ENCODE peak calls at places on chromosomes 16 and 17, in nine cellular contexts. T is GM12892, C is ovary, W is testis, S is body of pancreas, H is A549, N is IMR-90, B is uterus, G is HepG2. M is an unnamed sample.

GRCh38 chr16:4729876-4730275 is 4.2 kb downstream of the ANKS3 start:
- DNase-seq in C (no peak), T (no peak), H (no peak), S (no peak), N (no peak), W (no peak), B (no peak), G (no peak), M (no peak)

GRCh38 chr17:17353625-17354484 is 50.7 kb downstream of the NT5M start:
- DNase-seq in W (no peak), T (peak; percentile 7), S (no peak), N (no peak), G (no peak), H (no peak), B (peak; percentile 10), C (peak; percentile 30), M (no peak)

GRCh38 chr16:72203401-72203800 is 31.4 kb upstream of the PMFBP1 start:
- DNase-seq in B (no peak), N (peak; percentile 4), T (no peak), G (no peak), H (no peak), W (peak; percentile 22), S (no peak), C (no peak), M (no peak)

GRCh38 chr16:3215601-3216262 is 19.2 kb downstream of the ZNF200 start:
- DNase-seq in N (no peak), T (no peak), S (no peak), H (no peak), C (no peak), W (no peak), G (no peak), B (no peak), M (no peak)

GRCh38 chr17:337022-337420 is 15.6 kb downstream of the RPH3AL start:
- DNase-seq in N (no peak), C (no peak), T (no peak), W (no peak), B (no peak), G (no peak), S (no peak), H (no peak), M (no peak)

GRCh38 chr16:56262148-56262878 is 71.0 kb downstream of the GNAO1 start:
- DNase-seq in T (no peak), S (no peak), H (no peak), W (no peak), N (no peak), C (no peak), G (no peak), B (no peak), M (no peak)

GRCh38 chr17:35254107-35254802 is 11.4 kb downstream of the SLFN5 start:
- DNase-seq in G (peak; percentile 56), T (no peak), W (peak; percentile 30), C (no peak), S (peak; percentile 81), H (peak; percentile 43), N (peak; percentile 97), B (peak; percentile 42), M (no peak)

GRCh38 chr17:77441130-77441920 is 300.6 kb downstream of the SEC14L1 start:
- DNase-seq in G (no peak), W (no peak), H (no peak), T (peak; percentile 79), C (no peak), N (no peak), S (no peak), B (no peak), M (no peak)

GRCh38 chr17:77322284-77322533 is 181.4 kb downstream of the SEC14L1 start:
- DNase-seq in H (no peak), T (no peak), C (no peak), W (no peak), B (no peak), G (no peak), S (no peak), N (no peak), M (no peak)

GRCh38 chr17:20040216-20040615 is 31.1 kb downstream of the SPECC1 start:
- DNase-seq in T (no peak), W (no peak), B (no peak), H (no peak), C (no peak), S (no peak), G (no peak), N (no peak), M (no peak)

GRCh38 chr17:41503202-41503601 is 2.2 kb downstream of the KRT13 start:
- DNase-seq in W (no peak), S (no peak), B (no peak), H (no peak), N (no peak), T (no peak), C (no peak), G (no peak), M (no peak)

GRCh38 chr16:50841081-50841886 is 99.4 kb downstream of the CYLD start:
- DNase-seq in S (peak; percentile 21), B (no peak), H (no peak), C (peak; percentile 39), G (no peak), W (peak; percentile 42), T (no peak), N (no peak), M (peak; percentile 94)

DNA sequence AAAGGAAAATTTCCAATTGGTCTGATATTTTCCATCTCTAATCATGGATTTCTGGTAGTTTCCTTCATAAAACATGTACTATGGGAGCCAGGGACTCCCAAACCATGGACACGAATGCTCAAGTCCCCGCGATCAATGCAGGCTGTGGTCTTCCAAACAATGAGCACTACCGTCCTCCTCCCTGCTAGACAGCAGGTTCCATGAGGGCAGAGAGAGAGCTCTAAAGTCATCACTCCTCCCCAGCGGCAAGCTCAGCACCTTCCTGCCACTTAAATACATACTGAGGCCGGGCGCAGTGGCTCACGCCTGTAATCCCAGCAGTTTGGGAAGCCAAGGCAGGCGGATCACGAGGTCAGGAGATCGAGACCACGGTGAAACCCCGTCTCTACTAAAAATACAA is 31.1 kb downstream of the ARHGAP17 start:
- DNase-seq in B (no peak), C (no peak), G (no peak), N (no peak), H (no peak), W (no peak), S (no peak), T (no peak), M (no peak)
- TF ChIP-seq POLR2A in B (no peak), C (no peak), G (no peak), N (no peak), H (no peak), W (no peak), S (no peak), T (no peak), M (no peak)

GRCh38 chr17:7252176-7253043 is at the start of gene ELP5:
- DNase-seq in T (peak; percentile 93), S (peak; percentile 96), H (peak; percentile 97), W (peak; percentile 94), B (peak; percentile 94), C (peak; percentile 97), G (peak; percentile 94), N (peak; percentile 94), M (peak; percentile 96)
- TF ChIP-seq POLR2A in T (peak; percentile 83), S (peak; percentile 78), H (peak; percentile 90), W (no peak), B (peak; percentile 44), C (peak; percentile 51), G (peak; percentile 44), N (peak; percentile 88), M (peak; percentile 85)

GRCh38 chr17:1733047-1733357 is 8.5 kb downstream of the WDR81 start:
- DNase-seq in B (no peak), G (no peak), H (no peak), W (no peak), S (no peak), T (no peak), N (no peak), C (peak; percentile 38), M (no peak)

GRCh38 chr17:1732241-1733046 is 7.9 kb downstream of the WDR81 start:
- DNase-seq in B (no peak), N (no peak), G (no peak), W (no peak), S (peak; percentile 10), C (no peak), T (no peak), H (no peak), M (no peak)

GRCh38 chr17:1730004-1730344 is 5.5 kb downstream of the WDR81 start:
- DNase-seq in N (no peak), T (no peak), S (no peak), C (no peak), H (no peak), G (no peak), B (no peak), W (no peak), M (no peak)

GRCh38 chr17:1730345-1731193 is 6.1 kb downstream of the WDR81 start:
- DNase-seq in C (peak; percentile 99), B (peak; percentile 95), N (peak; percentile 50), H (no peak), W (peak; percentile 94), S (peak; percentile 61), G (no peak), T (no peak), M (peak; percentile 100)

DNA sequence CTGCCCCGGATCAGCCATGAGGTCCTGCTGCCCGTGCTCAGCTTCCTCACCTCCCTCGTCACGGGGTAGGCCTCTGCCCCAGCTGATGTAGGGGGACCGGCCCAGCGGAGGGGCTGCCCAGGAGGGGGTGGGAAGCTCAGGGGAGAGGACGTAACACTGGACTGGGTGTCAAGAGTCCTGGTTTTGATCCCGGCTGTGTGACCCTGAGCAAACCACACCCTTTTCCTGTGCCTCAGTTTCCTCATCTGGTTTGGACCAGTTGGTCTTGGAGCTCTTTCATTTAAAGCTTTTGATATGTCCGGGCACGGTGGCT is 6.6 kb downstream of the WDR81 start:
- DNase-seq in B (no peak), H (no peak), G (no peak), C (no peak), S (no peak), W (no peak), N (no peak), T (no peak), M (no peak)
- TF ChIP-seq POLR2A in B (no peak), H (no peak), G (no peak), C (no peak), S (no peak), W (no peak), N (no peak), T (no peak), M (no peak)

GRCh38 chr17:74978240-74978639 is 5.7 kb upstream of the HID1 start:
- DNase-seq in B (no peak), C (no peak), N (no peak), T (no peak), H (no peak), W (no peak), G (no peak), S (no peak), M (no peak)

GRCh38 chr17:74986206-74986576 is 1.2 kb upstream of the CDR2L start:
- DNase-seq in N (no peak), H (no peak), C (no peak), B (no peak), S (no peak), W (no peak), T (no peak), G (no peak), M (no peak)

GRCh38 chr17:74979408-74980146 is 7.0 kb upstream of the HID1 start:
- DNase-seq in W (no peak), B (no peak), N (no peak), G (no peak), S (no peak), C (no peak), T (no peak), H (no peak), M (no peak)

GRCh38 chr17:74981318-74981978 is 6.0 kb upstream of the CDR2L start:
- DNase-seq in H (no peak), G (no peak), B (no peak), N (no peak), T (no peak), C (no peak), W (no peak), S (no peak), M (no peak)

GRCh38 chr17:74981979-74982662 is 5.3 kb upstream of the CDR2L start:
- DNase-seq in S (peak; percentile 83), H (peak; percentile 90), N (peak; percentile 23), B (peak; percentile 68), G (peak; percentile 72), T (peak; percentile 61), C (peak; percentile 69), W (peak; percentile 81), M (peak; percentile 69)
- TF ChIP-seq POLR2A in S (peak; percentile 97), H (peak; percentile 94), N (peak; percentile 35), B (peak; percentile 50), G (peak; percentile 74), T (no peak), C (peak; percentile 37), W (no peak), M (no peak)

M was measured in erythroblast.